ENCODE peak calls at places on chromosome 19, in eight cellular contexts. E is activated CD4-positive, alpha-beta memory T cell treated with anti-CD3 and anti-CD28 coated beads for 36 hours; J is AG04449; A is GM23338; L is ascending aorta; K is HT-29; D is EH; G is stimulated activated CD8-positive, alpha-beta memory T cell treated with anti-CD3 and anti-CD28 coated beads, Interleukin-7, amount 100 ng/mL, for 4 hours. F is an unnamed sample.

GRCh38 chr19:2014081-2014693 is 1.3 kb downstream of the BTBD2 start:
- DNase-seq in E (no peak), J (no peak), A (no peak), L (no peak), K (no peak), D (no peak), G (no peak), F (no peak)

GRCh38 chr19:39557791-39558622 is 18.0 kb upstream of the EID2 start:
- DNase-seq in E (peak; percentile 51), J (no peak), A (no peak), L (no peak), K (no peak), D (peak; percentile 32), G (no peak), F (no peak)

GRCh38 chr19:28633223-28634030 is 579.5 kb downstream of the UQCRFS1 start:
- DNase-seq in E (peak; percentile 30), J (no peak), A (peak; percentile 74), L (no peak), K (peak; percentile 69), D (peak; percentile 60), G (no peak), F (peak; percentile 15)

GRCh38 chr19:50293263-50294004 is 35.7 kb downstream of the KCNC3 start:
- DNase-seq in E (no peak), J (no peak), A (no peak), L (no peak), K (no peak), D (no peak), G (no peak), F (no peak)

GRCh38 chr19:12656899-12657571 is 9.5 kb downstream of the MAN2B1 start:
- DNase-seq in E (peak; percentile 46), J (no peak), A (peak; percentile 98), L (no peak), K (no peak), D (no peak), G (no peak), F (no peak)

GRCh38 chr19:33676999-33677665 is 55.4 kb downstream of the CHST8 start:
- DNase-seq in E (no peak), J (no peak), A (no peak), L (no peak), K (no peak), D (no peak), G (no peak), F (no peak)

GRCh38 chr19:48152552-48152951 is 17.6 kb downstream of the LIG1 start:
- DNase-seq in E (peak; percentile 74), J (peak; percentile 29), A (peak; percentile 69), L (no peak), K (peak; percentile 87), D (peak; percentile 68), G (peak; percentile 59), F (peak; percentile 68)

GRCh38 chr19:2992958-2993357 is 15.6 kb downstream of the TLE6 start:
- DNase-seq in E (no peak), J (no peak), A (no peak), L (no peak), K (no peak), D (no peak), G (no peak), F (no peak)

GRCh38 chr19:8811315-8812172 is 20.6 kb downstream of the ZNF558 start:
- DNase-seq in E (no peak), J (no peak), A (peak; percentile 11), L (no peak), K (no peak), D (peak; percentile 11), G (no peak), F (no peak)

GRCh38 chr19:1841209-1841924 is 6.9 kb downstream of the REXO1 start:
- DNase-seq in E (no peak), J (no peak), A (no peak), L (no peak), K (no peak), D (no peak), G (no peak), F (no peak)

GRCh38 chr19:4606921-4607678 is 32.2 kb upstream of the TNFAIP8L1 start:
- DNase-seq in E (no peak), J (no peak), A (peak; percentile 78), L (no peak), K (no peak), D (no peak), G (no peak), F (peak; percentile 80)

F was measured in D721Med.